ENCODE peak calls at places on chromosomes 4 and X, in six cellular contexts. One of them, this sample, is unnamed.

GRCh38 chr4:38131371-38132139 is 171.4 kb downstream of the PTTG2 start:
- DNase-seq in CD8-positive, alpha-beta memory T cell: peak
- DNase-seq in stimulated activated CD4-positive, alpha-beta T cell treated with anti-CD3 and anti-CD28 coated beads, Interleukin-15, amount 100 ng/mL, for 1 hour: peak
- DNase-seq in HFF-Myc: no peak
- DNase-seq in GM20000: peak
- DNase-seq in heart left ventricle: no peak
- DNase-seq in this sample: no peak

GRCh38 chrX:1466232-1466661 is 13.5 kb upstream of the ASMTL start:
- DNase-seq in GM20000: no peak
- DNase-seq in heart left ventricle: no peak
- DNase-seq in stimulated activated CD4-positive, alpha-beta T cell treated with anti-CD3 and anti-CD28 coated beads, Interleukin-15, amount 100 ng/mL, for 1 hour: no peak
- DNase-seq in CD8-positive, alpha-beta memory T cell: no peak
- DNase-seq in HFF-Myc: no peak
- DNase-seq in this sample: no peak

GRCh38 chrX:10582945-10583344 is 37.4 kb downstream of the MID1 start:
- DNase-seq in heart left ventricle: no peak
- DNase-seq in HFF-Myc: no peak
- DNase-seq in CD8-positive, alpha-beta memory T cell: no peak
- DNase-seq in stimulated activated CD4-positive, alpha-beta T cell treated with anti-CD3 and anti-CD28 coated beads, Interleukin-15, amount 100 ng/mL, for 1 hour: no peak
- DNase-seq in GM20000: no peak
- DNase-seq in this sample: no peak

GRCh38 chr4:152634110-152634760 is 45.6 kb downstream of the TMEM154 start:
- DNase-seq in GM20000: no peak
- DNase-seq in stimulated activated CD4-positive, alpha-beta T cell treated with anti-CD3 and anti-CD28 coated beads, Interleukin-15, amount 100 ng/mL, for 1 hour: no peak
- DNase-seq in HFF-Myc: no peak
- DNase-seq in CD8-positive, alpha-beta memory T cell: no peak
- DNase-seq in heart left ventricle: no peak
- DNase-seq in this sample: no peak

GRCh38 chrX:38206036-38206435 is 14.6 kb downstream of the SRPX start:
- DNase-seq in GM20000: no peak
- DNase-seq in CD8-positive, alpha-beta memory T cell: no peak
- DNase-seq in stimulated activated CD4-positive, alpha-beta T cell treated with anti-CD3 and anti-CD28 coated beads, Interleukin-15, amount 100 ng/mL, for 1 hour: no peak
- DNase-seq in HFF-Myc: no peak
- DNase-seq in heart left ventricle: peak
- DNase-seq in this sample: no peak

GRCh38 chrX:128106630-128107029 is 54.4 kb upstream of the ACTRT1 start:
- DNase-seq in heart left ventricle: no peak
- DNase-seq in stimulated activated CD4-positive, alpha-beta T cell treated with anti-CD3 and anti-CD28 coated beads, Interleukin-15, amount 100 ng/mL, for 1 hour: no peak
- DNase-seq in CD8-positive, alpha-beta memory T cell: no peak
- DNase-seq in HFF-Myc: no peak
- DNase-seq in GM20000: no peak
- DNase-seq in this sample: no peak

GRCh38 chr4:174156239-174156826 is 127.1 kb downstream of the FBXO8 start:
- DNase-seq in stimulated activated CD4-positive, alpha-beta T cell treated with anti-CD3 and anti-CD28 coated beads, Interleukin-15, amount 100 ng/mL, for 1 hour: no peak
- DNase-seq in GM20000: peak
- DNase-seq in heart left ventricle: no peak
- DNase-seq in CD8-positive, alpha-beta memory T cell: no peak
- DNase-seq in HFF-Myc: peak
- DNase-seq in this sample: peak

GRCh38 chr4:1674682-1675081 is 9.4 kb downstream of the FAM53A start:
- DNase-seq in CD8-positive, alpha-beta memory T cell: no peak
- DNase-seq in GM20000: no peak
- DNase-seq in HFF-Myc: no peak
- DNase-seq in heart left ventricle: no peak
- DNase-seq in stimulated activated CD4-positive, alpha-beta T cell treated with anti-CD3 and anti-CD28 coated beads, Interleukin-15, amount 100 ng/mL, for 1 hour: no peak
- DNase-seq in this sample: no peak

GRCh38 chr4:155522201-155522600 is 144.4 kb upstream of the GUCY1A1 start:
- DNase-seq in stimulated activated CD4-positive, alpha-beta T cell treated with anti-CD3 and anti-CD28 coated beads, Interleukin-15, amount 100 ng/mL, for 1 hour: no peak
- DNase-seq in HFF-Myc: no peak
- DNase-seq in CD8-positive, alpha-beta memory T cell: no peak
- DNase-seq in GM20000: no peak
- DNase-seq in heart left ventricle: no peak
- DNase-seq in this sample: no peak

GRCh38 chr4:2516635-2517034 is 19.8 kb upstream of the FAM193A start:
- DNase-seq in CD8-positive, alpha-beta memory T cell: no peak
- DNase-seq in heart left ventricle: no peak
- DNase-seq in HFF-Myc: no peak
- DNase-seq in GM20000: no peak
- DNase-seq in stimulated activated CD4-positive, alpha-beta T cell treated with anti-CD3 and anti-CD28 coated beads, Interleukin-15, amount 100 ng/mL, for 1 hour: no peak
- DNase-seq in this sample: no peak

GRCh38 chr4:121863787-121864186 is 6.5 kb downstream of the BBS7 start:
- DNase-seq in heart left ventricle: no peak
- DNase-seq in GM20000: no peak
- DNase-seq in CD8-positive, alpha-beta memory T cell: no peak
- DNase-seq in HFF-Myc: no peak
- DNase-seq in stimulated activated CD4-positive, alpha-beta T cell treated with anti-CD3 and anti-CD28 coated beads, Interleukin-15, amount 100 ng/mL, for 1 hour: no peak
- DNase-seq in this sample: no peak

GRCh38 chr4:47372561-47372960 is 90.9 kb downstream of the COMMD8 start:
- DNase-seq in GM20000: no peak
- DNase-seq in HFF-Myc: no peak
- DNase-seq in heart left ventricle: no peak
- DNase-seq in stimulated activated CD4-positive, alpha-beta T cell treated with anti-CD3 and anti-CD28 coated beads, Interleukin-15, amount 100 ng/mL, for 1 hour: no peak
- DNase-seq in CD8-positive, alpha-beta memory T cell: no peak
- DNase-seq in this sample: no peak

GRCh38 chr4:188433916-188434315 is 294.7 kb downstream of the TRIML1 start:
- DNase-seq in stimulated activated CD4-positive, alpha-beta T cell treated with anti-CD3 and anti-CD28 coated beads, Interleukin-15, amount 100 ng/mL, for 1 hour: no peak
- DNase-seq in heart left ventricle: no peak
- DNase-seq in HFF-Myc: no peak
- DNase-seq in GM20000: no peak
- DNase-seq in CD8-positive, alpha-beta memory T cell: no peak
- DNase-seq in this sample: no peak

GRCh38 chr4:90792689-90793088 is 665.5 kb downstream of the CCSER1 start:
- DNase-seq in GM20000: no peak
- DNase-seq in heart left ventricle: no peak
- DNase-seq in stimulated activated CD4-positive, alpha-beta T cell treated with anti-CD3 and anti-CD28 coated beads, Interleukin-15, amount 100 ng/mL, for 1 hour: no peak
- DNase-seq in CD8-positive, alpha-beta memory T cell: no peak
- DNase-seq in HFF-Myc: no peak
- DNase-seq in this sample: no peak

GRCh38 chr4:89703831-89704230 is 133.1 kb downstream of the SNCA start:
- DNase-seq in heart left ventricle: no peak
- DNase-seq in GM20000: no peak
- DNase-seq in CD8-positive, alpha-beta memory T cell: no peak
- DNase-seq in stimulated activated CD4-positive, alpha-beta T cell treated with anti-CD3 and anti-CD28 coated beads, Interleukin-15, amount 100 ng/mL, for 1 hour: no peak
- DNase-seq in HFF-Myc: no peak
- DNase-seq in this sample: no peak

GRCh38 chr4:121484633-121485032 is 103.8 kb upstream of the QRFPR start:
- DNase-seq in heart left ventricle: peak
- DNase-seq in GM20000: peak
- DNase-seq in HFF-Myc: peak
- DNase-seq in CD8-positive, alpha-beta memory T cell: no peak
- DNase-seq in stimulated activated CD4-positive, alpha-beta T cell treated with anti-CD3 and anti-CD28 coated beads, Interleukin-15, amount 100 ng/mL, for 1 hour: no peak
- DNase-seq in this sample: peak